ENCODE peak calls at places on chromosomes 12 and 14, in ten cellular contexts. E is SK-N-SH; C is IMR-90; F is transverse colon; K is mesenchymal stem cell; Y is tibial artery; S is CD4-positive, alpha-beta memory T cell; I is effector memory CD4-positive, alpha-beta T cell; Z is sigmoid colon; T is CD8-positive, alpha-beta memory T cell. G is an unnamed sample.
A peak's percentile ranks its signal among the peaks of the same experiment; 100 is the strongest.

GRCh38 chr12:110230655-110231054 is 50.4 kb upstream of the ATP2A2 start:
- DNase-seq in T (no peak), C (no peak), Z (no peak), K (no peak), Y (no peak), F (no peak), S (no peak), E (no peak), I (no peak), G (no peak)

GRCh38 chr14:76091036-76091435 is 60.7 kb upstream of the GPATCH2L start:
- DNase-seq in S (no peak), Z (peak; percentile 78), E (no peak), C (no peak), Y (peak; percentile 48), I (no peak), T (no peak), F (no peak), K (no peak), G (no peak)

GRCh38 chr14:60760209-60760608 is 25.6 kb downstream of the MNAT1 start:
- DNase-seq in C (no peak), T (no peak), S (no peak), Y (no peak), Z (no peak), F (no peak), I (no peak), K (no peak), E (no peak), G (no peak)

GRCh38 chr14:26859483-26859882 is 261.6 kb upstream of the NOVA1 start:
- DNase-seq in S (no peak), F (no peak), C (no peak), T (no peak), K (no peak), Y (no peak), E (no peak), I (no peak), Z (no peak), G (no peak)

GRCh38 chr14:104545151-104545931 is 34.2 kb upstream of the C14orf180 start:
- DNase-seq in T (peak; percentile 26), F (no peak), S (no peak), I (no peak), E (no peak), Z (peak; percentile 55), K (no peak), C (no peak), Y (no peak), G (no peak)

GRCh38 chr14:32938719-32939253 is at the start of gene NPAS3:
- DNase-seq in Y (no peak), I (no peak), T (no peak), K (no peak), E (peak; percentile 71), Z (no peak), S (no peak), C (no peak), F (no peak), G (no peak)

GRCh38 chr14:104349950-104350349 is 211.6 kb downstream of the KIF26A start:
- DNase-seq in Y (peak; percentile 16), C (no peak), F (peak; percentile 5), T (no peak), I (no peak), S (no peak), K (no peak), E (no peak), Z (peak; percentile 54), G (no peak)

GRCh38 chr12:55908726-55909512 is 18.8 kb downstream of the PYM1 start:
- DNase-seq in E (no peak), T (no peak), F (no peak), K (peak; percentile 28), S (no peak), C (peak; percentile 51), Z (no peak), I (no peak), Y (no peak), G (no peak)

GRCh38 chr12:55068416-55069010 is 48.7 kb downstream of the NEUROD4 start:
- DNase-seq in Y (no peak), E (peak; percentile 48), K (peak; percentile 49), S (no peak), C (peak; percentile 43), I (no peak), Z (no peak), T (peak; percentile 46), F (no peak), G (no peak)

GRCh38 chr14:63290741-63291286 is 27.9 kb downstream of the GPHB5 start:
- DNase-seq in F (no peak), E (no peak), Z (no peak), K (peak; percentile 29), I (no peak), T (no peak), Y (no peak), S (no peak), C (no peak), G (no peak)

GRCh38 chr14:98578204-98578603 is 693.8 kb downstream of the BCL11B start:
- DNase-seq in F (no peak), K (no peak), E (no peak), Z (no peak), I (no peak), T (no peak), C (no peak), S (no peak), Y (no peak), G (no peak)

GRCh38 chr12:14560904-14561574 is 6.6 kb downstream of the PLBD1 start:
- DNase-seq in K (no peak), Z (no peak), I (no peak), T (no peak), C (no peak), E (no peak), Y (no peak), F (no peak), S (no peak), G (no peak)

GRCh38 chr12:14564336-14564959 is 3.2 kb downstream of the PLBD1 start:
- DNase-seq in F (no peak), T (no peak), K (no peak), S (no peak), Z (no peak), C (no peak), I (no peak), E (peak; percentile 32), Y (no peak), G (no peak)

GRCh38 chr12:14558377-14559051 is 9.2 kb downstream of the PLBD1 start:
- DNase-seq in T (no peak), C (no peak), I (no peak), Y (no peak), S (no peak), F (peak; percentile 31), E (no peak), Z (no peak), K (no peak), G (no peak)

GRCh38 chr12:14563051-14563450 is 4.6 kb downstream of the PLBD1 start:
- DNase-seq in Z (no peak), F (no peak), K (no peak), I (no peak), T (no peak), E (no peak), C (no peak), S (no peak), Y (no peak), G (no peak)

DNA sequence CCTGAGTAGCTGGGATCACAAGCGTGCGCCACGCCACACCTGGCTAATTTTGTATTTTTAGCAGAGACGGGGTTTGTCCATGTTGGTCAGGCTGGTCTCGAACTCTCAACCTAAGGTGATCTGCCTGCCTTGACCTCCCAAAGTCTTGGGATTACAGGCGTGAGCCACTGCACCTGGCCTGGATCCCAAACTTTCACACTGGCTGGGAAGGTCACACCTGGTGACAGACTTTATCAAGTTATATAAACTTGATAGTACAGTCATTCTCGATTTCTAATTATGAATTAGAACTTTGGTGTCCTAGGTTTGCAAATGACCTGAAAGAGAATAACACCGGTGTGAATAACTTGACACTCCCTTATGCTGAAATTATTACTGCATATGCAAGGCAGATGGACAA is 6.0 kb downstream of the PLBD1 start:
- DNase-seq in E (no peak), C (no peak), T (no peak), F (no peak), Z (no peak), K (no peak), S (no peak), I (no peak), Y (no peak), G (no peak)
- H3K27ac ChIP-seq in E (no peak overlapping the region), C (no peak overlapping the region), T (no peak overlapping the region), F (peak overlapping the region; percentile 82), Z (no peak overlapping the region), K (no peak overlapping the region), S (no peak overlapping the region), I (no peak overlapping the region), Y (no peak overlapping the region), G (no peak overlapping the region)

GRCh38 chr12:114668905-114669304 is 15.1 kb downstream of the TBX3 start:
- DNase-seq in F (no peak), C (no peak), K (no peak), S (no peak), E (peak; percentile 86), Z (no peak), T (no peak), Y (no peak), I (no peak), G (no peak)

GRCh38 chr12:114667669-114668150 is 16.3 kb downstream of the TBX3 start:
- DNase-seq in Z (no peak), T (no peak), E (no peak), K (no peak), C (no peak), Y (no peak), I (no peak), F (no peak), S (no peak), G (no peak)

GRCh38 chr12:114665411-114666181 is 18.4 kb downstream of the TBX3 start:
- DNase-seq in K (peak; percentile 31), Y (no peak), S (no peak), C (no peak), E (no peak), Z (no peak), I (no peak), F (no peak), T (no peak), G (no peak)

GRCh38 chr12:114668151-114668891 is 15.7 kb downstream of the TBX3 start:
- DNase-seq in K (peak; percentile 86), Z (peak; percentile 84), S (no peak), C (peak; percentile 84), F (peak; percentile 90), T (no peak), E (peak; percentile 92), I (no peak), Y (peak; percentile 64), G (no peak)

GRCh38 chr12:114666746-114667668 is 17.0 kb downstream of the TBX3 start:
- DNase-seq in T (no peak), F (no peak), I (no peak), S (no peak), Z (no peak), Y (no peak), E (no peak), C (no peak), K (peak; percentile 42), G (no peak)
- H3K4me1 ChIP-seq in T (no peaks in the 10 kb centered on the region), F (peaks cover 14% of the 10 kb centered on the region), I (no peaks in the 10 kb centered on the region), S (no peaks in the 10 kb centered on the region), Z (peaks cover 24% of the 10 kb centered on the region), Y (peaks cover 16% of the 10 kb centered on the region), E (no peaks in the 10 kb centered on the region), C (peaks cover 2% of the 10 kb centered on the region), K (peaks cover 19% of the 10 kb centered on the region), G (no peaks in the 10 kb centered on the region)

GRCh38 chr12:3206536-3207072 is 129.4 kb downstream of the TSPAN9 start:
- DNase-seq in S (no peak), F (no peak), Y (no peak), Z (no peak), I (no peak), K (no peak), E (no peak), C (no peak), T (no peak), G (no peak)
- H3K27ac ChIP-seq in S (no peak overlapping the region), F (no peak overlapping the region), Y (no peak overlapping the region), Z (no peak overlapping the region), I (no peak overlapping the region), K (no peak overlapping the region), E (no peak overlapping the region), C (no peak overlapping the region), T (no peak overlapping the region), G (no peak overlapping the region)

GRCh38 chr12:116053479-116054195 is 223.9 kb downstream of the MED13L start:
- DNase-seq in T (no peak), Y (peak; percentile 78), I (no peak), C (peak; percentile 81), S (no peak), Z (peak; percentile 88), K (peak; percentile 69), E (no peak), F (peak; percentile 23), G (no peak)
- H3K4me1 ChIP-seq in T (peaks cover 16% of the 10 kb centered on the region), Y (peaks cover 77% of the 10 kb centered on the region), I (no peaks in the 10 kb centered on the region), C (peaks cover 2% of the 10 kb centered on the region), S (peaks cover 8% of the 10 kb centered on the region), Z (peaks cover 74% of the 10 kb centered on the region), K (peaks cover 6% of the 10 kb centered on the region), E (peaks cover 32% of the 10 kb centered on the region), F (peaks cover 25% of the 10 kb centered on the region), G (peaks cover 7% of the 10 kb centered on the region)

G was measured in naive thymus-derived CD4-positive, alpha-beta T cell.